ENCODE peak calls at places on chromosome 1, in seven cellular contexts. One of them, this sample, is unnamed.
A peak's percentile ranks its signal among the peaks of the same experiment; 100 is the strongest.

GRCh38 chr1:109838838-109839240 is 71.8 kb upstream of the CSF1 start:
- DNase-seq in psoas muscle: no peak
- DNase-seq in CD8-positive, alpha-beta T cell: no peak
- DNase-seq in hepatocyte: no peak
- DNase-seq in WERI-Rb-1: no peak
- DNase-seq in H9: no peak
- DNase-seq in cardiac muscle cell: peak; percentile 34
- DNase-seq in this sample: no peak

GRCh38 chr1:177310326-177310725 is 139.6 kb downstream of the BRINP2 start:
- DNase-seq in psoas muscle: no peak
- DNase-seq in CD8-positive, alpha-beta T cell: no peak
- DNase-seq in hepatocyte: no peak
- DNase-seq in WERI-Rb-1: no peak
- DNase-seq in H9: no peak
- DNase-seq in cardiac muscle cell: no peak
- DNase-seq in this sample: no peak

GRCh38 chr1:230171337-230172015 is 104.4 kb downstream of the GALNT2 start:
- DNase-seq in psoas muscle: no peak
- DNase-seq in CD8-positive, alpha-beta T cell: no peak
- DNase-seq in hepatocyte: no peak
- DNase-seq in WERI-Rb-1: no peak
- DNase-seq in H9: peak; percentile 4
- DNase-seq in cardiac muscle cell: no peak
- DNase-seq in this sample: no peak

GRCh38 chr1:4395676-4396075 is 258.7 kb upstream of the AJAP1 start:
- DNase-seq in psoas muscle: no peak
- DNase-seq in CD8-positive, alpha-beta T cell: no peak
- DNase-seq in hepatocyte: no peak
- DNase-seq in WERI-Rb-1: no peak
- DNase-seq in H9: no peak
- DNase-seq in cardiac muscle cell: no peak
- DNase-seq in this sample: no peak

GRCh38 chr1:107559881-107560280 is 405.1 kb downstream of the VAV3 start:
- DNase-seq in psoas muscle: no peak
- DNase-seq in CD8-positive, alpha-beta T cell: no peak
- DNase-seq in hepatocyte: no peak
- DNase-seq in WERI-Rb-1: no peak
- DNase-seq in H9: no peak
- DNase-seq in cardiac muscle cell: no peak
- DNase-seq in this sample: no peak

GRCh38 chr1:222006715-222007114 is 264.8 kb upstream of the DUSP10 start:
- DNase-seq in psoas muscle: no peak
- DNase-seq in CD8-positive, alpha-beta T cell: no peak
- DNase-seq in hepatocyte: no peak
- DNase-seq in WERI-Rb-1: no peak
- DNase-seq in H9: no peak
- DNase-seq in cardiac muscle cell: no peak
- DNase-seq in this sample: no peak

GRCh38 chr1:208219098-208219658 is 25.0 kb downstream of the PLXNA2 start:
- DNase-seq in psoas muscle: no peak
- DNase-seq in CD8-positive, alpha-beta T cell: no peak
- DNase-seq in hepatocyte: no peak
- DNase-seq in WERI-Rb-1: no peak
- DNase-seq in H9: no peak
- DNase-seq in cardiac muscle cell: no peak
- DNase-seq in this sample: no peak

GRCh38 chr1:88783145-88783544 is 99.1 kb downstream of the PKN2 start:
- DNase-seq in psoas muscle: no peak
- DNase-seq in CD8-positive, alpha-beta T cell: no peak
- DNase-seq in hepatocyte: no peak
- DNase-seq in WERI-Rb-1: peak; percentile 39
- DNase-seq in H9: no peak
- DNase-seq in cardiac muscle cell: no peak
- DNase-seq in this sample: no peak

GRCh38 chr1:181618559-181618958 is 135.2 kb downstream of the CACNA1E start:
- DNase-seq in psoas muscle: no peak
- DNase-seq in CD8-positive, alpha-beta T cell: no peak
- DNase-seq in hepatocyte: no peak
- DNase-seq in WERI-Rb-1: no peak
- DNase-seq in H9: no peak
- DNase-seq in cardiac muscle cell: no peak
- DNase-seq in this sample: no peak

GRCh38 chr1:39106949-39107740 is 81.0 kb downstream of the NDUFS5 start:
- DNase-seq in psoas muscle: no peak
- DNase-seq in CD8-positive, alpha-beta T cell: no peak
- DNase-seq in hepatocyte: no peak
- DNase-seq in WERI-Rb-1: no peak
- DNase-seq in H9: no peak
- DNase-seq in cardiac muscle cell: peak; percentile 15
- DNase-seq in this sample: no peak

GRCh38 chr1:17834561-17835100 is 79.5 kb downstream of the ACTL8 start:
- DNase-seq in psoas muscle: no peak
- DNase-seq in CD8-positive, alpha-beta T cell: no peak
- DNase-seq in hepatocyte: no peak
- DNase-seq in WERI-Rb-1: no peak
- DNase-seq in H9: peak; percentile 27
- DNase-seq in cardiac muscle cell: no peak
- DNase-seq in this sample: peak; percentile 45

GRCh38 chr1:77245724-77246294 is 26.6 kb upstream of the PIGK start:
- DNase-seq in psoas muscle: no peak
- DNase-seq in CD8-positive, alpha-beta T cell: no peak
- DNase-seq in hepatocyte: no peak
- DNase-seq in WERI-Rb-1: no peak
- DNase-seq in H9: no peak
- DNase-seq in cardiac muscle cell: no peak
- DNase-seq in this sample: no peak

GRCh38 chr1:8520483-8520966 is 202.6 kb downstream of the SLC45A1 start:
- DNase-seq in psoas muscle: no peak
- DNase-seq in CD8-positive, alpha-beta T cell: no peak
- DNase-seq in hepatocyte: peak; percentile 28
- DNase-seq in WERI-Rb-1: no peak
- DNase-seq in H9: no peak
- DNase-seq in cardiac muscle cell: no peak
- DNase-seq in this sample: no peak

GRCh38 chr1:28099050-28099769 is 10.8 kb upstream of the EYA3 start:
- DNase-seq in psoas muscle: no peak
- DNase-seq in CD8-positive, alpha-beta T cell: no peak
- DNase-seq in hepatocyte: no peak
- DNase-seq in WERI-Rb-1: no peak
- DNase-seq in H9: no peak
- DNase-seq in cardiac muscle cell: no peak
- DNase-seq in this sample: no peak

GRCh38 chr1:92851729-92852128 is 19.9 kb downstream of the RPL5 start:
- DNase-seq in psoas muscle: no peak
- DNase-seq in CD8-positive, alpha-beta T cell: no peak
- DNase-seq in hepatocyte: no peak
- DNase-seq in WERI-Rb-1: no peak
- DNase-seq in H9: no peak
- DNase-seq in cardiac muscle cell: peak; percentile 46
- DNase-seq in this sample: no peak

GRCh38 chr1:151290709-151291303 is 8.7 kb downstream of the ZNF687 start:
- DNase-seq in psoas muscle: no peak
- DNase-seq in CD8-positive, alpha-beta T cell: no peak
- DNase-seq in hepatocyte: no peak
- DNase-seq in WERI-Rb-1: no peak
- DNase-seq in H9: no peak
- DNase-seq in cardiac muscle cell: no peak
- DNase-seq in this sample: no peak

GRCh38 chr1:221706862-221707582 is 34.9 kb downstream of the DUSP10 start:
- DNase-seq in psoas muscle: no peak
- DNase-seq in CD8-positive, alpha-beta T cell: no peak
- DNase-seq in hepatocyte: no peak
- DNase-seq in WERI-Rb-1: no peak
- DNase-seq in H9: no peak
- DNase-seq in cardiac muscle cell: no peak
- DNase-seq in this sample: no peak

GRCh38 chr1:46653405-46653853 is 14.7 kb downstream of the ATPAF1 start:
- DNase-seq in psoas muscle: no peak
- DNase-seq in CD8-positive, alpha-beta T cell: no peak
- DNase-seq in hepatocyte: peak; percentile 57
- DNase-seq in WERI-Rb-1: no peak
- DNase-seq in H9: no peak
- DNase-seq in cardiac muscle cell: peak; percentile 32
- DNase-seq in this sample: no peak

GRCh38 chr1:12057382-12057781 is 5.7 kb upstream of the TNFRSF8 start:
- DNase-seq in psoas muscle: no peak
- DNase-seq in CD8-positive, alpha-beta T cell: no peak
- DNase-seq in hepatocyte: no peak
- DNase-seq in WERI-Rb-1: no peak
- DNase-seq in H9: no peak
- DNase-seq in cardiac muscle cell: peak; percentile 23
- DNase-seq in this sample: no peak

GRCh38 chr1:116988248-116988647 is 13.3 kb upstream of the CD101 start:
- DNase-seq in psoas muscle: peak; percentile 25
- DNase-seq in CD8-positive, alpha-beta T cell: no peak
- DNase-seq in hepatocyte: no peak
- DNase-seq in WERI-Rb-1: no peak
- DNase-seq in H9: no peak
- DNase-seq in cardiac muscle cell: peak; percentile 81
- DNase-seq in this sample: no peak

GRCh38 chr1:178530037-178530402 is 17.1 kb downstream of the TEX35 start:
- DNase-seq in psoas muscle: no peak
- DNase-seq in CD8-positive, alpha-beta T cell: no peak
- DNase-seq in hepatocyte: peak; percentile 69
- DNase-seq in WERI-Rb-1: no peak
- DNase-seq in H9: no peak
- DNase-seq in cardiac muscle cell: peak; percentile 40
- DNase-seq in this sample: no peak

GRCh38 chr1:19864304-19865160 is 17.7 kb upstream of the OTUD3 start:
- DNase-seq in psoas muscle: no peak
- DNase-seq in CD8-positive, alpha-beta T cell: no peak
- DNase-seq in hepatocyte: no peak
- DNase-seq in WERI-Rb-1: no peak
- DNase-seq in H9: no peak
- DNase-seq in cardiac muscle cell: no peak
- DNase-seq in this sample: no peak

GRCh38 chr1:187621961-187622360 is 793.2 kb downstream of the PLA2G4A start:
- DNase-seq in psoas muscle: no peak
- DNase-seq in CD8-positive, alpha-beta T cell: no peak
- DNase-seq in hepatocyte: no peak
- DNase-seq in WERI-Rb-1: no peak
- DNase-seq in H9: no peak
- DNase-seq in cardiac muscle cell: peak; percentile 3
- DNase-seq in this sample: no peak

GRCh38 chr1:203217139-203217621 is 12.3 kb downstream of the CHIT1 start:
- DNase-seq in psoas muscle: no peak
- DNase-seq in CD8-positive, alpha-beta T cell: no peak
- DNase-seq in hepatocyte: peak; percentile 53
- DNase-seq in WERI-Rb-1: peak; percentile 86
- DNase-seq in H9: peak; percentile 66
- DNase-seq in cardiac muscle cell: no peak
- DNase-seq in this sample: no peak

GRCh38 chr1:41317356-41317755 is 43.9 kb upstream of the FOXO6 start:
- DNase-seq in psoas muscle: no peak
- DNase-seq in CD8-positive, alpha-beta T cell: peak; percentile 19
- DNase-seq in hepatocyte: no peak
- DNase-seq in WERI-Rb-1: no peak
- DNase-seq in H9: no peak
- DNase-seq in cardiac muscle cell: no peak
- DNase-seq in this sample: no peak

GRCh38 chr1:246966502-246966901 is 34.8 kb upstream of the AHCTF1 start:
- DNase-seq in psoas muscle: no peak
- DNase-seq in CD8-positive, alpha-beta T cell: no peak
- DNase-seq in hepatocyte: no peak
- DNase-seq in WERI-Rb-1: no peak
- DNase-seq in H9: no peak
- DNase-seq in cardiac muscle cell: no peak
- DNase-seq in this sample: no peak
- H3K9me3 ChIP-seq in psoas muscle: no peaks in the 10 kb centered on the region
- H3K9me3 ChIP-seq in CD8-positive, alpha-beta T cell: peaks cover 5% of the 10 kb centered on the region
- H3K9me3 ChIP-seq in hepatocyte: no peaks in the 10 kb centered on the region
- H3K9me3 ChIP-seq in WERI-Rb-1: peaks cover 17% of the 10 kb centered on the region
- H3K9me3 ChIP-seq in H9: peaks cover 14% of the 10 kb centered on the region
- H3K9me3 ChIP-seq in cardiac muscle cell: no peaks in the 10 kb centered on the region
- H3K9me3 ChIP-seq in this sample: peaks cover 4% of the 10 kb centered on the region

DNA sequence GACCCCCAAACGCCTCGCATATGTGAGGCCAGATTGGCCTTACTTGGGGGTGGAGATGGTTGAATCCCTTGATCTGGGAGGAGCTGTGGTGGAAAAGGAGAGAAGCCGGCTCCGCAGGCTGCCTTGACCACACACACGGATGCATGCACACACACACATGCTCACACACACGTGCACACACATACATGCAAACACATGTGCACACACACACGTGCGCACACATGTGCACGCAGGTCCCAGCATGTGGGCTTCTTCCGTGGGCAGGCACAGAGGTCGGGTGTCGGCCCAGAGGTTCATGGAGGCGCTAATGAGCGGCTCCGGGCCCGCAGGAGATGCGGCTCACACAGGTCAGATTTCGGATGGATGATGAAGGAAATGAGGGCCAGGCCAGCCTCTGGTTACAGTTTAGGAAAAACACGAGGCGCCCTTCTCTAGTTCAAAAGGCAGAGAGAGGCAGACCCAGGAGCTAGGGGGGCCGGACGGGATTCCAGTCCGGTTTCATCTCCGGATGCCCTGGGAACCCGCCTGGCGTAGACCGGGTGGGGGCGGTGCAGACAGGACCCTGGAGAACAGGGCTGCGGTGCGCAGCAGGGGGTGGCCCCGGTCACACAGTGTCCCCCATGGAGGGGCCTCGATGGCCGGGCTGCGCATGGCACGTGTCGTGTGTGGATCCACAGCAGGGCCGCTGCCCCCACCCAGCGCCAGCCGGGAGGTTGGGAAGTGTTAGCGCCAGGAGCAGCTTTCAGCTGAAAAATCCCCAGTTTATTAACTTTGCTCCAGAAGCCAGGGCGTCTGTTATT is 91.1 kb upstream of the ACTRT2 start:
- DNase-seq in psoas muscle: no peak
- DNase-seq in CD8-positive, alpha-beta T cell: no peak
- DNase-seq in hepatocyte: no peak
- DNase-seq in WERI-Rb-1: no peak
- DNase-seq in H9: no peak
- DNase-seq in cardiac muscle cell: no peak
- DNase-seq in this sample: no peak
- H3K9me3 ChIP-seq in psoas muscle: no peaks in the 10 kb centered on the region
- H3K9me3 ChIP-seq in CD8-positive, alpha-beta T cell: no peaks in the 10 kb centered on the region
- H3K9me3 ChIP-seq in hepatocyte: no peaks in the 10 kb centered on the region
- H3K9me3 ChIP-seq in WERI-Rb-1: no peaks in the 10 kb centered on the region
- H3K9me3 ChIP-seq in H9: peaks cover 67% of the 10 kb centered on the region
- H3K9me3 ChIP-seq in cardiac muscle cell: peaks cover 3% of the 10 kb centered on the region
- H3K9me3 ChIP-seq in this sample: no peaks in the 10 kb centered on the region

GRCh38 chr1:159584536-159584935 is 3.1 kb upstream of the APCS start:
- DNase-seq in psoas muscle: no peak
- DNase-seq in CD8-positive, alpha-beta T cell: no peak
- DNase-seq in hepatocyte: no peak
- DNase-seq in WERI-Rb-1: no peak
- DNase-seq in H9: no peak
- DNase-seq in cardiac muscle cell: no peak
- DNase-seq in this sample: no peak
- H3K9me3 ChIP-seq in psoas muscle: no peaks in the 10 kb centered on the region
- H3K9me3 ChIP-seq in CD8-positive, alpha-beta T cell: no peaks in the 10 kb centered on the region
- H3K9me3 ChIP-seq in hepatocyte: no peaks in the 10 kb centered on the region
- H3K9me3 ChIP-seq in WERI-Rb-1: no peaks in the 10 kb centered on the region
- H3K9me3 ChIP-seq in H9: no peaks in the 10 kb centered on the region
- H3K9me3 ChIP-seq in cardiac muscle cell: no peaks in the 10 kb centered on the region
- H3K9me3 ChIP-seq in this sample: no peaks in the 10 kb centered on the region

DNA sequence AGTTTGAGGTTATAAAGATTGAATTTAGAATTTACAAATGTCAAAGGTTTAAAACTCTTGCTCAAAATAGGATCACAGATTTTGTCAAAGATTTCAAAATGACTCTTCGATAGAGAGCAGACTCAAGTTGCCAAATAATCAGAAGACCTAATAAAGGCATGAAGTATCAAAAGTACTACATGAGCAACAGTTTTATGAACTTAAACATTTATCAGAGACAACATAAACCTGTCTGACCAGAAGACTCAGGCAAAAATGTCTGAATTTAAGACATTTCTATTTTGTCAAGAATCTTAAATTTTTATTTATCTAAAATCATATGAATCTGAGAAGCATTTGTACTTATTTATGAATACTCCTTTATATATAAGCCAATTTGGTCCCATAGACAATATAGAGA is 330.9 kb downstream of the PTPRU start:
- DNase-seq in psoas muscle: no peak
- DNase-seq in CD8-positive, alpha-beta T cell: no peak
- DNase-seq in hepatocyte: no peak
- DNase-seq in WERI-Rb-1: no peak
- DNase-seq in H9: no peak
- DNase-seq in cardiac muscle cell: no peak
- DNase-seq in this sample: no peak
- H3K9me3 ChIP-seq in psoas muscle: peaks cover 25% of the 10 kb centered on the region
- H3K9me3 ChIP-seq in CD8-positive, alpha-beta T cell: peaks cover 15% of the 10 kb centered on the region
- H3K9me3 ChIP-seq in hepatocyte: peaks cover 3% of the 10 kb centered on the region
- H3K9me3 ChIP-seq in WERI-Rb-1: peaks cover 20% of the 10 kb centered on the region
- H3K9me3 ChIP-seq in H9: peaks cover 30% of the 10 kb centered on the region
- H3K9me3 ChIP-seq in cardiac muscle cell: no peaks in the 10 kb centered on the region
- H3K9me3 ChIP-seq in this sample: no peaks in the 10 kb centered on the region